ENCODE peak calls at places on chromosomes 12 and 14, in six cellular contexts. J is A549, W is WTC11, P is K562, C is H1, L is HepG2. N is an unnamed sample.

GRCh38 chr14:97946291-97946690 is 1149.1 kb downstream of the VRK1 start:
- DNase-seq in J (no peak), W (peak; percentile 37), P (no peak), C (peak; percentile 5), L (no peak), N (no peak)

GRCh38 chr12:82047480-82047879 is 288.3 kb upstream of the PPFIA2 start:
- DNase-seq in J (no peak), W (no peak), P (no peak), C (no peak), L (no peak), N (no peak)

GRCh38 chr12:19744760-19745218 is 305.5 kb downstream of the AEBP2 start:
- DNase-seq in J (no peak), W (no peak), P (no peak), C (no peak), L (no peak), N (peak; percentile 99)

GRCh38 chr12:40560848-40561247 is 131.4 kb upstream of the CNTN1 start:
- DNase-seq in J (no peak), W (no peak), P (no peak), C (no peak), L (no peak), N (no peak)

GRCh38 chr12:15208871-15209656 is 12.2 kb downstream of the RERG start:
- DNase-seq in J (no peak), W (no peak), P (no peak), C (no peak), L (no peak), N (no peak)

GRCh38 chr12:109167781-109168180 is 51.4 kb downstream of the ACACB start:
- DNase-seq in J (no peak), W (no peak), P (no peak), C (no peak), L (no peak), N (no peak)

GRCh38 chr12:110157539-110157938 is 33.4 kb downstream of the IFT81 start:
- DNase-seq in J (no peak), W (no peak), P (no peak), C (no peak), L (no peak), N (no peak)

GRCh38 chr12:39966738-39967137 is 139.1 kb downstream of the SLC2A13 start:
- DNase-seq in J (no peak), W (no peak), P (no peak), C (no peak), L (no peak), N (no peak)

GRCh38 chr14:60722163-60722835 is 1.9 kb downstream of the SIX4 start:
- DNase-seq in J (peak; percentile 50), W (peak; percentile 69), P (peak; percentile 66), C (no peak), L (peak; percentile 89), N (peak; percentile 54)

GRCh38 chr14:78710963-78711362 is 540.8 kb downstream of the NRXN3 start:
- DNase-seq in J (no peak), W (no peak), P (no peak), C (no peak), L (no peak), N (no peak)

GRCh38 chr12:53712059-53712643 is 15.1 kb downstream of the CALCOCO1 start:
- DNase-seq in J (no peak), W (no peak), P (no peak), C (no peak), L (no peak), N (no peak)

GRCh38 chr12:95763809-95764253 is 26.7 kb downstream of the NTN4 start:
- DNase-seq in J (peak; percentile 75), W (no peak), P (peak; percentile 6), C (no peak), L (peak; percentile 48), N (peak; percentile 83)

GRCh38 chr14:94394594-94395305 is 6.3 kb upstream of the SERPINA1 start:
- DNase-seq in J (no peak), W (no peak), P (no peak), C (no peak), L (peak; percentile 74), N (no peak)

GRCh38 chr12:120439646-120440247 is 1.8 kb downstream of the COX6A1 start:
- DNase-seq in J (peak; percentile 90), W (peak; percentile 76), P (peak; percentile 83), C (no peak), L (peak; percentile 65), N (peak; percentile 67)

GRCh38 chr12:79058342-79058741 is 193.8 kb downstream of the SYT1 start:
- DNase-seq in J (peak; percentile 7), W (no peak), P (no peak), C (no peak), L (peak; percentile 13), N (peak; percentile 85)

GRCh38 chr12:19802915-19803314 is 363.6 kb downstream of the AEBP2 start:
- DNase-seq in J (no peak), W (no peak), P (no peak), C (no peak), L (no peak), N (no peak)

GRCh38 chr12:2052861-2053674 is at the start of gene CACNA1C:
- DNase-seq in J (no peak), W (peak; percentile 71), P (no peak), C (no peak), L (no peak), N (peak; percentile 24)

GRCh38 chr14:23984891-23985607 is 3.7 kb upstream of the DHRS4L2 start:
- DNase-seq in J (peak; percentile 10), W (no peak), P (no peak), C (no peak), L (peak; percentile 36), N (no peak)

GRCh38 chr12:111155020-111155419 is 213.9 kb downstream of the PHETA1 start:
- DNase-seq in J (no peak), W (no peak), P (no peak), C (no peak), L (no peak), N (no peak)

GRCh38 chr12:14281539-14281938 is 83.9 kb upstream of the ATF7IP start:
- DNase-seq in J (no peak), W (no peak), P (no peak), C (no peak), L (no peak), N (no peak)

GRCh38 chr14:101823511-101824120 is 62.1 kb downstream of the PPP2R5C start:
- DNase-seq in J (no peak), W (no peak), P (no peak), C (no peak), L (no peak), N (peak; percentile 29)

GRCh38 chr14:105486974-105487448 is 325 bp downstream of the CRIP1 start:
- DNase-seq in J (no peak), W (peak; percentile 58), P (no peak), C (no peak), L (no peak), N (no peak)

GRCh38 chr12:94148841-94149780 is 734 bp downstream of the PLXNC1 start:
- DNase-seq in J (peak; percentile 34), W (peak; percentile 75), P (no peak), C (no peak), L (no peak), N (no peak)

GRCh38 chr12:64097346-64098105 is 124.6 kb downstream of the KICS2 start:
- DNase-seq in J (no peak), W (no peak), P (no peak), C (no peak), L (no peak), N (peak; percentile 59)

GRCh38 chr12:109596418-109597244 is 23.0 kb downstream of the MVK start:
- DNase-seq in J (no peak), W (no peak), P (peak; percentile 8), C (no peak), L (no peak), N (no peak)

GRCh38 chr12:54428050-54429013 is 9.3 kb upstream of the ITGA5 start:
- DNase-seq in J (no peak), W (peak; percentile 32), P (peak; percentile 60), C (no peak), L (no peak), N (peak; percentile 97)

DNA sequence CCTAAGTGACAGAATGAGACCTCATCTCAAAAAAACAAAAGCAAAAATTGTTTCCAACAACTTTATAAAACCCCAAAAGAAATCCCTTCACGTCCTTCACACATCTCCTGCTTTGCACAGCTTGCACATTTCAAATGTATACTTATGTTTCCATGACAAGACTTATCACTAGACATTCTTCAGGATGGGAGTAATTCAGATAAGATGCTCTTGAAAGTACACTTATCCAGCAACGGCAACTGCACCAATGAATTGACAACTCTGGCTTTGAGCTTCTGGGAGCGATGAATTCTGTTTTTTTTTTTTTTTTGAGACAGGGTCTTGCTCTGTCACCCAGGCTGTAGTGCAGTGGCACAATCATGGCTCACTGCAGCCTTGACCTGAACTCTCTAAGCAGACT is 30.8 kb upstream of the AKAP5 start:
- DNase-seq in J (no peak), W (no peak), P (no peak), C (no peak), L (no peak), N (no peak)
- TF ChIP-seq JUN in J (no peak), W (no peak), P (no peak), C (no peak), L (no peak), N (no peak)

DNA sequence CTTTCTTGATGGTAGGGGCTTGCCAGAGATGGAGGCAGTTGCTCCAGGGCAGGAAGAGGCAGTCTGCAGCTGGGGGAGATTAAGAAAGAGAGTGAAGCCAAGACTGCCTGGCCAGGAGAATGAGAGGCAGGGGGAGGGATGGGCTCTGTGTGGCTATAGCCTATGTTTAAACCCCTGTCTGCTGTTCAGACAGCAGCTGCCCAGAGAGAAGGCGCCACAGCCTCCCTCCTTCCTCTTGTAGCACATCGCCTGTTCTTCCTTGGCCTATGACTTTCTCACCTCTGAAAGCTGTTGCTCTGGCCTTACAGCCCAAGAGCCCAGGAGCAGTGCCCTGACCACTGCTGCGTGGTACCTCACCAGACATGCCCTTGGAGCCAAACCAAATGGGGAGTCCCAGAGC is 61.7 kb downstream of the EMP1 start:
- DNase-seq in J (no peak), W (no peak), P (no peak), C (no peak), L (no peak), N (peak; percentile 32)
- TF ChIP-seq JUN in J (no peak), W (no peak), P (no peak), C (no peak), L (no peak), N (no peak)

DNA sequence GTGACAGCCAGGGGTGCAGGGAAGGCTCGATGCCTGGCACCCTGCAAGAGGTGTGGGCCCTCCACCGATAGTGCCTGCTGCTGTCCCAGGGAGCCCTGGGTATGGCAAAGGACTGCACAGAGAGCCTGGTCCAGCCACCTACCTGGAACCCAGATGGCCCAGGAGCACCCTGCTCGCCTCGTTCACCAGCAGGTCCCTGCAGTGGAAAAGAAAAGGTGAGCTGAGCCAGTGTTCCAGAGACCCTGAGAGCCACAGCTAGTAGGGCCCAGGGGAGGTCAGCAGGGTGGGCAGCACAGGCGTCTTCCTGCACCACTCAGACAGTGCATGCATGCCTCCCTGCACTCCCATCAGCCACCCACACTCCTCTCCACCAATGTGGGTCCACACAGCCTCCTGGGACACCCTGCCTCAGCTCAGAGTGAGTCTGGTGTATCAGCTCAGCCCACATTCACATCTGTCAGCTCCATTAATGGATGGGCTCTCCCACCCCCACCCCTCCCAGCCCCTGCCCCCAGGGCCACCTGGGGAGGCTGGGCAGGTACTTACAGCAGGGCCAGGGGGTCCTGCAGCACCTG is 20.2 kb downstream of the TMEM106C start:
- DNase-seq in J (no peak), W (no peak), P (no peak), C (no peak), L (no peak), N (no peak)
- TF ChIP-seq JUN in J (no peak), W (no peak), P (no peak), C (no peak), L (no peak), N (no peak)

DNA sequence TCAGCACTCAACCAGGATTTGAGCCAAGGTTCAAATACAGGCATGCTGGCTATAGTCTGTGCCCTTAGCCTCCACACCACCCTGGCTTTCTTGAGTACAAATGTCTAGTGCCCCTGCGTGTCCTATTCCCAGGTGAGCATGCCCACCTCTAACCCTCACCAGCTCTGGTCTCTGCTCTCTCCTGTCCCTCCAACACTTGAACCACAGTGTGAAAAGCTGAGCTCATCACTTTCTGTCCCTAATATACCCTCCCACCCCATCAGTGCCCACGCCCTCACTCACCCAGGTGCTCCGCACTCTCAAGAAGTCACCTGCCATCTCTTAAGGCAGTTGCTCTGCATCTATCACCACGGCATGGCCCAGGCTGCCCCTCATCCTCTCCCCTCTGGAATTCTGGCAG is 7.0 kb upstream of the KRT71 start:
- DNase-seq in J (no peak), W (no peak), P (no peak), C (no peak), L (no peak), N (no peak)
- TF ChIP-seq JUN in J (no peak), W (no peak), P (no peak), C (no peak), L (no peak), N (no peak)